ENCODE peak calls at places on chromosome 12, in nine cellular contexts. W is A549, R is MM.1S, O is IMR-90, B is endothelial cell of umbilical vein, F is hepatocyte, C is astrocyte, S is HCT116, Q is SK-N-SH. K is an unnamed sample.

GRCh38 chr12:16238661-16239060 is 38.8 kb downstream of the SLC15A5 start:
- DNase-seq in Q (no peak), W (no peak), F (no peak), C (no peak), S (no peak), R (no peak), O (no peak), B (no peak), K (no peak)

GRCh38 chr12:94271351-94271750 is 123.0 kb downstream of the PLXNC1 start:
- DNase-seq in B (no peak), Q (no peak), S (no peak), O (no peak), C (no peak), W (no peak), R (peak), F (no peak), K (no peak)

GRCh38 chr12:131448254-131448795 is 262.6 kb upstream of the SFSWAP start:
- DNase-seq in B (no peak), C (no peak), Q (no peak), S (no peak), R (no peak), W (no peak), O (no peak), F (no peak), K (no peak)

GRCh38 chr12:92696240-92696639 is 6.5 kb upstream of the PLEKHG7 start:
- DNase-seq in W (no peak), B (peak), R (no peak), Q (no peak), F (no peak), O (peak), C (peak), S (no peak), K (peak)

GRCh38 chr12:121765573-121765972 is 27.9 kb downstream of the RHOF start:
- DNase-seq in R (no peak), W (no peak), S (peak), F (peak), C (peak), Q (no peak), B (no peak), O (peak), K (peak)

GRCh38 chr12:96652870-96653269 is 163.5 kb downstream of the CFAP54 start:
- DNase-seq in C (no peak), B (no peak), W (no peak), R (no peak), F (no peak), S (no peak), Q (no peak), O (no peak), K (no peak)

GRCh38 chr12:109949089-109949488 is 47.1 kb downstream of the GIT2 start:
- DNase-seq in B (no peak), S (no peak), Q (no peak), R (no peak), W (no peak), F (peak), C (peak), O (peak), K (peak)

GRCh38 chr12:2613674-2614073 is 181.1 kb upstream of the FKBP4 start:
- DNase-seq in C (peak), F (peak), B (peak), S (peak), W (peak), Q (no peak), O (peak), R (no peak), K (peak)

GRCh38 chr12:49295087-49296001 is at the start of gene PRPH:
- DNase-seq in C (no peak), Q (peak), B (no peak), W (no peak), O (no peak), R (no peak), F (no peak), S (no peak), K (peak)

GRCh38 chr12:124379938-124380754 is 85.3 kb downstream of the RFLNA start:
- DNase-seq in R (no peak), W (peak), S (no peak), F (peak), O (peak), C (peak), Q (no peak), B (peak), K (peak)

GRCh38 chr12:120061815-120062214 is 54.7 kb downstream of the RAB35 start:
- DNase-seq in O (no peak), B (no peak), Q (no peak), S (no peak), W (no peak), C (no peak), R (no peak), F (no peak), K (no peak)

GRCh38 chr12:113899042-113899843 is 66.9 kb downstream of the RBM19 start:
- DNase-seq in B (no peak), S (no peak), O (no peak), Q (no peak), F (no peak), W (no peak), R (no peak), C (no peak), K (no peak)

GRCh38 chr12:29599397-29599796 is 101.9 kb upstream of the OVCH1 start:
- DNase-seq in R (no peak), F (no peak), Q (no peak), O (peak), B (no peak), S (no peak), W (no peak), C (no peak), K (peak)

GRCh38 chr12:25377475-25378179 is 126.9 kb upstream of the KRAS start:
- DNase-seq in S (no peak), Q (no peak), B (no peak), O (peak), R (no peak), F (peak), W (no peak), C (peak), K (no peak)

GRCh38 chr12:97308576-97309198 is 153.9 kb upstream of the RMST start:
- DNase-seq in R (peak), O (peak), W (peak), F (peak), S (peak), C (peak), Q (no peak), B (peak), K (peak)

GRCh38 chr12:74541074-74541473 is 3.4 kb downstream of the ATXN7L3B start:
- DNase-seq in C (no peak), F (no peak), R (no peak), S (no peak), W (no peak), O (no peak), B (no peak), Q (no peak), K (no peak)

GRCh38 chr12:16607895-16608294 is 1.9 kb upstream of the LMO3 start:
- DNase-seq in R (no peak), W (no peak), B (no peak), O (no peak), F (no peak), S (no peak), Q (no peak), C (no peak), K (peak)

GRCh38 chr12:79524507-79525148 is 166.1 kb downstream of the PAWR start:
- DNase-seq in W (no peak), B (peak), F (no peak), O (no peak), S (no peak), R (no peak), C (peak), Q (no peak), K (no peak)

GRCh38 chr12:89203144-89203543 is 149.2 kb downstream of the DUSP6 start:
- DNase-seq in O (no peak), S (no peak), Q (no peak), F (no peak), R (no peak), W (no peak), B (no peak), C (no peak), K (no peak)

GRCh38 chr12:52204931-52205505 is 13.2 kb upstream of the KRT80 start:
- DNase-seq in C (no peak), W (no peak), S (no peak), R (no peak), Q (no peak), B (no peak), F (no peak), O (no peak), K (peak)
- H3K27ac ChIP-seq in C (no peak), W (peak), S (no peak), R (no peak), Q (peak), B (no peak), F (no peak), O (no peak), K (peak)

GRCh38 chr12:91507754-91508153 is 325.1 kb upstream of the DCN start:
- DNase-seq in B (peak), W (no peak), C (peak), O (no peak), Q (no peak), R (no peak), F (no peak), S (no peak), K (no peak)

GRCh38 chr12:91515944-91516739 is 333.5 kb upstream of the DCN start:
- DNase-seq in C (no peak), S (no peak), R (no peak), W (no peak), F (no peak), Q (no peak), B (no peak), O (no peak), K (no peak)

GRCh38 chr12:91511795-91512420 is 329.3 kb upstream of the DCN start:
- DNase-seq in W (no peak), S (no peak), C (no peak), F (no peak), Q (no peak), O (no peak), R (no peak), B (no peak), K (no peak)

GRCh38 chr12:91513354-91513753 is 330.7 kb upstream of the DCN start:
- DNase-seq in W (no peak), F (no peak), Q (no peak), S (no peak), C (no peak), B (no peak), R (no peak), O (no peak), K (no peak)
- H3K4me2 ChIP-seq in W (no peak), F (no peak), Q (no peak), S (no peak), C (no peak), B (no peak), R (no peak), O (no peak), K (no peak)

DNA sequence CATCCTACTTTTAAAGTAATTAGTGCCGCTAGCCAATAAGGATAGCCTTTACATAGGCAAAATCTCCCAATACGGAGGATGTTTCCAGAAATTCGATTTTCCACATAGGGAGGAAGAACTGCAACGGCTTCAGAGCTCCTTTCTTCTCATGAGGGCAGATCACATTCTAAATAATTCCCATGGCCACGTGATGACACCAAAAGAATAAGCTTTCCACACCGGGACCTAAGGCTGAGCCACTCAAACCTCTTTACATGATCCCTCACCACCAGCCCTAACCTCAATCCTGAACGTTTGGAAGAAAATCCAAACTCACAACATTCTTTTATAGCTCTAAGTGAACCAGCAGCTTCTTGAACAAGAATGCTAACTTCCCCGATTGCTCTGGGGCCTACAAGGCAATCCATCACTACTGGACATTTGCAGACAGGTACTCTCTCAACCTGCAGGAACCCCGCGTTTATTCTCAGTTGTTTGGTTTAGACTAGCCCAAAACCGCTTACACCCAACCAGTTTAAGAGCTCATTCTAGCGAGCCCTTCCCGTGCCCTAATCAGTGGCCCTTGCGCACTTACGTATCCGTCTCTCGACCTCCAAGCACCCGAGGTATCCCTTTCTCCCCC is 879 bp downstream of the CAPRIN2 start:
- DNase-seq in R (peak), C (peak), Q (peak), F (peak), W (no peak), O (peak), B (peak), S (no peak), K (peak)
- H3K27ac ChIP-seq in R (peak), C (peak), Q (peak), F (peak), W (peak), O (peak), B (peak), S (peak), K (peak)

DNA sequence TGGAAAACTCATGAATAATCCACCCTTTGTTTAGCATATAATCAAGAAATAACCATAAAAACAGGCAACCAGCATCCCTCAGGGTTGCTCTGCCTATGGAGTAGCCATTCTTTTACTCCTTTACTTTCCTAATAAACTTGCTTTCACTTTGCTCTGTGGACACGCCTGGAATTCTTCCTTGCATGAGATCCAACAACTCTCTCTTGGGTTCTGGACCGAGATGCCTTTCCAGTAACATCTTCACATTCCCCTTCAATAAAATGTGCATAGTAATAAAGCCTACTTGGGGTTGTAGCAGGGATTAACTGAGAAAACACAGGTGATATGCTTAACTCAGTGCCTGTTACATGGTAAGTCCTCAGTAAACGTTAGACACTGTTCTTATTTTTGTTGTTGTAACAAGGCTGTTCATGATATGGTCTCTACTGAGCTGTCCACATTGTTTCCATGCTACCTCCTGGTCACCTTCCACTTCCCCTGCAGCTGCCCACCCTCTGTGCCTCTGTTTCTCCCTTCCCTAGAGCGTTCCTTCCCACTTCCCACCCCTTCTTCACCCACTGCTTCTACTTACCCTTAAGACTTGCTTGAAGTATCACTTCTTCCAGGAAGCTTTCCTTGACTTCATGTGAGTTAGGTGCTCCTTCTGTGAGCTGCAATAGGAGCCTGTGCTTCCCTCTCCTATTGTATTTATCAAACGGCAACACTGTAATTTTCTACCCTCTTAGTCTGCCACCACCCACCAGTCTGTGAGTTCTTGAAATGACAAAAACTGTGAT is 286.6 kb upstream of the AMIGO2 start:
- DNase-seq in W (no peak), B (no peak), O (no peak), Q (no peak), S (no peak), C (no peak), F (no peak), R (no peak), K (no peak)
- H3K4me2 ChIP-seq in W (peak), B (no peak), O (no peak), Q (peak), S (no peak), C (no peak), F (no peak), R (no peak), K (peak)

GRCh38 chr12:112148031-112148513 is 22.7 kb downstream of the TRAFD1 start:
- DNase-seq in Q (no peak), O (peak), W (no peak), F (peak), C (peak), B (no peak), R (no peak), S (no peak), K (peak)
- H3K27ac ChIP-seq in Q (peak), O (no peak), W (no peak), F (no peak), C (peak), B (no peak), R (no peak), S (no peak), K (no peak)

DNA sequence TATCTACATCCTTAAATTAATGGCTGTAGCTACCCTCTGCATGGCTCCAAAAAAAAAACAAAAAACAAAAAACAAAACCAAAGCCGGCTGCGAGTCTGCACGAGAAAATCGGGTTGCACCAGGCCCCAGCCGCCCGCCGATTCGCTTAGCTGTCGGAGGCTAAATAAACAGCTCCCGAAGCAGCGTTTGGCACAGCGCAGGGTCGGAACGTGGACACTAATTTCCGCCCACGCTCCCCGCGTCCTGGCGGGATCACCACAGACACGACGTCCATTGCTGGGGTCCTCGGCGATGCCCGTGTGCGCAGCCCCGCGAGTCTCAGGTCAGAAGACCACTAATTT is 745 bp upstream of the ERC1 start:
- DNase-seq in Q (no peak), S (no peak), C (peak), W (peak), B (no peak), R (peak), O (peak), F (peak), K (peak)
- H3K4me2 ChIP-seq in Q (peak), S (peak), C (peak), W (peak), B (peak), R (peak), O (peak), F (peak), K (peak)

GRCh38 chr12:83850531-83850930 is 1062.1 kb downstream of the SLC6A15 start:
- DNase-seq in R (no peak), Q (no peak), O (no peak), S (no peak), B (no peak), W (no peak), F (no peak), C (no peak), K (no peak)
- H3K27ac ChIP-seq in R (no peak), Q (no peak), O (no peak), S (no peak), B (no peak), W (no peak), F (no peak), C (no peak), K (no peak)